ENCODE peak calls at places on chromosomes 5 and 9, in eight cellular contexts. L is SK-N-MC; J is spleen; Q is fibroblast of lung; P is brain microvascular endothelial cell; S is CD4-positive, alpha-beta T cell; N is aorta; W is CD8-positive, alpha-beta T cell. C is an unnamed sample.

GRCh38 chr5:1751026-1751863 is 48.4 kb downstream of the MRPL36 start:
- DNase-seq in S (no peak), Q (no peak), W (no peak), P (no peak), N (peak), J (peak), L (no peak), C (no peak)

GRCh38 chr5:159855476-159856157 is 60.7 kb upstream of the ADRA1B start:
- DNase-seq in S (no peak), P (no peak), N (no peak), J (no peak), Q (peak), L (no peak), W (no peak), C (no peak)

GRCh38 chr5:570886-571285 is 41.3 kb upstream of the CEP72 start:
- DNase-seq in P (no peak), W (no peak), L (no peak), J (no peak), N (no peak), Q (no peak), S (no peak), C (no peak)

GRCh38 chr9:132472199-132472598 is 62.2 kb downstream of the CFAP77 start:
- DNase-seq in J (no peak), N (no peak), W (no peak), S (no peak), L (no peak), Q (no peak), P (no peak), C (no peak)

GRCh38 chr9:12819436-12820185 is 44.8 kb downstream of the LURAP1L start:
- DNase-seq in Q (no peak), W (no peak), N (no peak), J (no peak), L (no peak), S (no peak), P (no peak), C (no peak)

GRCh38 chr9:115039686-115040085 is 78.3 kb downstream of the TNC start:
- DNase-seq in P (no peak), L (no peak), W (no peak), J (no peak), Q (no peak), N (no peak), S (no peak), C (no peak)

GRCh38 chr9:131099088-131099611 is 2.8 kb downstream of the AIF1L start:
- DNase-seq in L (no peak), P (no peak), N (no peak), S (no peak), J (no peak), W (no peak), Q (no peak), C (no peak)

GRCh38 chr9:89844535-89844934 is 239.7 kb downstream of the GADD45G start:
- DNase-seq in N (no peak), S (no peak), W (no peak), Q (no peak), P (no peak), J (peak), L (no peak), C (no peak)

GRCh38 chr5:53071738-53072137 is 37.8 kb downstream of the MOCS2 start:
- DNase-seq in P (no peak), Q (peak), N (no peak), L (no peak), J (no peak), S (no peak), W (no peak), C (no peak)

GRCh38 chr5:178215263-178216002 is 11.1 kb downstream of the HNRNPAB start:
- DNase-seq in P (no peak), W (no peak), N (peak), Q (no peak), J (no peak), L (no peak), S (no peak), C (no peak)

GRCh38 chr5:141958113-141958512 is at the start of gene PCDH12:
- DNase-seq in N (peak), P (no peak), Q (no peak), J (peak), W (no peak), S (no peak), L (no peak), C (no peak)

GRCh38 chr5:57675236-57675635 is 192.6 kb upstream of the ACTBL2 start:
- DNase-seq in P (no peak), Q (no peak), W (no peak), J (no peak), N (no peak), L (no peak), S (no peak), C (no peak)

GRCh38 chr9:128094950-128095544 is 27.0 kb downstream of the SLC25A25 start:
- DNase-seq in S (no peak), L (no peak), W (no peak), J (peak), P (no peak), N (no peak), Q (no peak), C (no peak)

GRCh38 chr5:74233091-74233490 is 407.4 kb downstream of the ENC1 start:
- DNase-seq in P (no peak), L (no peak), J (no peak), N (no peak), S (no peak), W (no peak), Q (no peak), C (no peak)

GRCh38 chr5:2817031-2817603 is 65.6 kb upstream of the IRX2 start:
- DNase-seq in L (no peak), N (no peak), Q (no peak), P (no peak), S (no peak), J (no peak), W (no peak), C (no peak)

GRCh38 chr5:44275908-44276307 is 113.3 kb downstream of the FGF10 start:
- DNase-seq in N (no peak), L (peak), J (no peak), P (no peak), Q (peak), S (no peak), W (no peak), C (no peak)

GRCh38 chr9:16869961-16870605 is 387 bp downstream of the BNC2 start:
- DNase-seq in Q (no peak), W (no peak), P (no peak), S (no peak), J (no peak), N (peak), L (no peak), C (no peak)

GRCh38 chr5:168853972-168854371 is 274.8 kb upstream of the PANK3 start:
- DNase-seq in N (no peak), J (no peak), W (no peak), L (no peak), Q (no peak), P (no peak), S (no peak), C (no peak)

GRCh38 chr9:71514344-71514975 is 253.9 kb downstream of the CEMIP2 start:
- DNase-seq in Q (no peak), N (no peak), J (no peak), W (no peak), P (no peak), L (no peak), S (no peak), C (no peak)

GRCh38 chr9:123941535-123942070 is 11.7 kb upstream of the DENND1A start:
- DNase-seq in J (no peak), Q (no peak), S (no peak), N (no peak), W (no peak), L (no peak), P (no peak), C (no peak)

GRCh38 chr5:179322071-179323025 is 22.9 kb downstream of the ADAMTS2 start:
- DNase-seq in P (no peak), L (no peak), N (peak), W (no peak), J (peak), Q (no peak), S (no peak), C (no peak)

GRCh38 chr5:179339996-179340395 is 5.3 kb downstream of the ADAMTS2 start:
- DNase-seq in L (no peak), S (no peak), J (peak), W (no peak), Q (no peak), N (no peak), P (no peak), C (no peak)

GRCh38 chr9:88775037-88775471 is 216.2 kb upstream of the S1PR3 start:
- DNase-seq in P (peak), Q (peak), L (no peak), N (no peak), S (no peak), J (no peak), W (no peak), C (no peak)

GRCh38 chr5:58933891-58934628 is 351.2 kb downstream of the RAB3C start:
- DNase-seq in N (no peak), S (no peak), J (no peak), Q (no peak), P (no peak), W (no peak), L (no peak), C (peak)

GRCh38 chr9:135213566-135213965 is 126.1 kb downstream of the OLFM1 start:
- DNase-seq in P (no peak), W (no peak), L (no peak), Q (no peak), J (no peak), S (no peak), N (no peak), C (no peak)

GRCh38 chr9:119556129-119556875 is 187.1 kb upstream of the BRINP1 start:
- DNase-seq in S (peak), P (peak), N (peak), W (peak), L (no peak), J (peak), Q (peak), C (peak)

GRCh38 chr9:123669355-123669754 is 260.6 kb downstream of the DENND1A start:
- DNase-seq in W (no peak), J (no peak), Q (no peak), P (no peak), S (no peak), N (no peak), L (no peak), C (no peak)

GRCh38 chr9:124029617-124030016 is 18.0 kb downstream of the LHX2 start:
- DNase-seq in J (no peak), S (no peak), L (no peak), Q (no peak), P (no peak), W (no peak), N (no peak), C (no peak)

GRCh38 chr5:149177911-149178565 is 36.7 kb downstream of the ABLIM3 start:
- DNase-seq in W (no peak), N (no peak), L (no peak), Q (peak), P (no peak), J (no peak), S (no peak), C (no peak)

GRCh38 chr5:65334077-65334476 is 147.6 kb downstream of the ADAMTS6 start:
- DNase-seq in N (no peak), L (no peak), Q (no peak), J (no peak), S (no peak), W (no peak), P (no peak), C (no peak)

GRCh38 chr9:136848393-136849037 is 694 bp upstream of the PHPT1 start:
- DNase-seq in L (no peak), Q (no peak), P (no peak), J (no peak), N (no peak), S (peak), W (no peak), C (no peak)

DNA sequence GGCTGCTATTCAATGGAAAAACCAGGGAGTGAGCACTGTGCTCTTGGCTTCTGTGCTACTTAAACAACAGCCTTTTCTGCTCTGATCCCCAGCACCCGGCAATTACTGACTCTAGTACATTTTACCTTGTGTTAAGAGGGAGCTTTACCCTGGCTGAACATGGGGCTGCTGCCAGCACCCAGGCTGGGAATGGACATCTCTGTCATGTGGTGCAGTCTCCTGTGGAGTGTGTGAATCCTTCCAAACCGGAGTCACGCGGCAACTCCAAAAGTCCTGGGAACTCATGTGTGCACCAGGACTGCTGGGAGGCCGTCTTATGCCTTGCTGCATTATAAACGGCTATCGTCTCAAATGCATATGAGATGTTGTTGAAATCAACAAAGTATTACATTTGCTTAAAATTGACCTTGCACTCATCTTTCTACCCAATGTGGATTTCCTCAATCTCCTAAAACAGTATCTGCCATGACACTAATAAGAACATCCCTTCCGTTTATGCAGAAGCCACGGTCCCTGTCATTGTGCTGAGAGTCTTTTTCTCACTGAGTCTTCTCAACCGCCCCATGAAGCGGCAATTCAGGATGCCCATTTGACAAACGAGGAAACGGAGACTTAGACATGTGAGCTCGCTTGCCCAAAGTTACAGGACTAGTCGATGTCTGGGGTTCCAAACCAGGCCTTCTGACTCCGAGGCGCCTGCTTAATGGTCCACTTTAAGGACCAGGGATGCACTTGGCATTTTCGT is 884 bp upstream of the GSN start:
- DNase-seq in L (no peak), W (no peak), J (no peak), S (no peak), P (no peak), N (no peak), Q (no peak), C (no peak)
- H3K27ac ChIP-seq in L (no peak), W (no peak), J (peak), S (no peak), P (no peak), N (no peak), Q (no peak), C (peak)

GRCh38 chr5:54469655-54470054 is 14.2 kb downstream of the HSPB3 start:
- DNase-seq in S (no peak), Q (peak), L (no peak), W (no peak), J (no peak), P (no peak), N (no peak), C (no peak)
- H3K27ac ChIP-seq in S (no peak), Q (peak), L (no peak), W (no peak), J (peak), P (peak), N (no peak), C (no peak)

GRCh38 chr5:67648201-67648671 is 451.6 kb upstream of the CD180 start:
- DNase-seq in P (peak), W (no peak), S (no peak), N (peak), Q (peak), J (no peak), L (peak), C (no peak)
- H3K27ac ChIP-seq in P (peak), W (no peak), S (no peak), N (peak), Q (no peak), J (no peak), L (peak), C (no peak)

DNA sequence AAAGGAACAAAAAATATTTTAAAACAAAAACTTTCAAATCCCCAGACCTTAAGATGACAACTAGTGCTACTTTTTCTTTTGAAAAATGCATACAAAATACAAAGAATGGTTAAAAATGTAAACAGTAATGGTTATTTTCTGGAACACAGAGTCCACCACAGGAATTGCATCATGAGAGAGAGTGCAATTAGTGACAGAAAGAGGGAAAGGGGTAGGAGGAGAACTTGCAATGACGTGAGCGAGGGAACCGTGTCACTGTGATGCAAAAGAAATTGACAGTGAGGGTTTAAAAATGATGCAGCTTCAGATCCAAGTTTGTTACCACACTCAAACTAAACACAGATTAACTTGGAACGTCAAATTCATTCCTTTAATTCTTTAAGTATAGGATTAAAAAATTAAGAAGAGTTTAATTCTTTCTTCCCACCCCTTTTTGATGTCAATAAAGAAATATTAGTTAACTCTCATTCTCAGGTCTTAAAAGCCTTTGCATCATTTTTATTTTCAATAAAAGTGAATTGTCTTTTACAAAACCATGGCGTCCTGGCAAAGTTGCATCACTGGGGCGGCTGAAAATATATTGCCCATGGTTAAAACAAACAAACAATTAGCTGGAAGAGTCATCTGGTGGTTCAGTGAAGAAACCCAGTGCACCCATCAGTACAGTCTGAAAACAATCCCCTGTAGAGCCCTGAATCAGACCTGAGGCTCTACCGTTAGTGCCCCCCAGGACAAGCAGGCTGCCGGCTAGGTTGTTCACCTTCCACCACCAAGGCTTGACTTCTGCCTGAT is 39.5 kb downstream of the MACROH2A1 start:
- DNase-seq in S (no peak), W (no peak), P (no peak), L (no peak), Q (peak), J (peak), N (no peak), C (no peak)
- H3K27ac ChIP-seq in S (no peak), W (no peak), P (no peak), L (no peak), Q (no peak), J (no peak), N (no peak), C (no peak)

GRCh38 chr9:112093875-112094227 is 81.2 kb downstream of the SUSD1 start:
- DNase-seq in L (no peak), W (no peak), P (no peak), Q (no peak), S (no peak), N (no peak), J (no peak), C (no peak)

GRCh38 chr9:112094948-112095779 is 79.9 kb downstream of the SUSD1 start:
- DNase-seq in N (no peak), W (no peak), J (no peak), L (no peak), Q (no peak), P (no peak), S (no peak), C (no peak)

GRCh38 chr9:112094240-112094639 is 80.9 kb downstream of the SUSD1 start:
- DNase-seq in J (no peak), Q (no peak), L (no peak), S (no peak), P (no peak), W (no peak), N (no peak), C (no peak)

GRCh38 chr9:112093147-112093874 is 81.8 kb downstream of the SUSD1 start:
- DNase-seq in W (no peak), J (no peak), N (no peak), Q (no peak), S (no peak), L (no peak), P (no peak), C (no peak)

GRCh38 chr9:112097712-112098688 is 77.1 kb downstream of the SUSD1 start:
- DNase-seq in W (peak), J (peak), Q (peak), N (peak), L (peak), S (peak), P (peak), C (no peak)
- H3K27ac ChIP-seq in W (no peak), J (no peak), Q (no peak), N (no peak), L (no peak), S (no peak), P (no peak), C (no peak)

GRCh38 chr5:137466888-137467287 is 32.2 kb downstream of the SPOCK1 start:
- DNase-seq in N (peak), S (no peak), P (no peak), Q (no peak), J (no peak), W (no peak), L (no peak), C (no peak)
- H3K27ac ChIP-seq in N (no peak), S (no peak), P (no peak), Q (no peak), J (no peak), W (no peak), L (no peak), C (peak)

C was measured in caudate nucleus.